ENCODE peak calls at places on chromosomes 4 and X, in six cellular contexts. T, R, E, W, C and I are unnamed samples.

GRCh38 chrX:150533863-150534262 is 34.6 kb upstream of the MTM1 start:
- DNase-seq in T (no peak), R (no peak), E (no peak), W (no peak), C (no peak), I (no peak)

GRCh38 chrX:50779694-50780093 is 34.3 kb downstream of the SHROOM4 start:
- DNase-seq in T (no peak), R (no peak), E (peak; percentile 50), W (no peak), C (no peak), I (no peak)

GRCh38 chr4:56768301-56768700 is 53.2 kb downstream of the SPINK2 start:
- DNase-seq in T (no peak), R (no peak), E (no peak), W (no peak), C (no peak), I (no peak)

GRCh38 chrX:108437789-108438623 is at the start of gene COL4A6:
- DNase-seq in T (peak; percentile 60), R (no peak), E (no peak), W (no peak), C (peak; percentile 61), I (no peak)

GRCh38 chr4:186712690-186713089 is 11.0 kb downstream of the FAT1 start:
- DNase-seq in T (no peak), R (no peak), E (no peak), W (no peak), C (peak; percentile 15), I (no peak)

GRCh38 chrX:125998432-125998831 is 167.7 kb downstream of the DCAF12L2 start:
- DNase-seq in T (no peak), R (no peak), E (peak; percentile 5), W (no peak), C (peak; percentile 49), I (no peak)

GRCh38 chrX:129522184-129523059 is 868 bp downstream of the SMARCA1 start:
- DNase-seq in T (peak; percentile 73), R (peak; percentile 37), E (peak; percentile 60), W (no peak), C (peak; percentile 73), I (no peak)

GRCh38 chrX:47204970-47205369 is 11.3 kb downstream of the UBA1 start:
- DNase-seq in T (no peak), R (no peak), E (no peak), W (no peak), C (no peak), I (no peak)

GRCh38 chr4:108036252-108036651 is 46.6 kb downstream of the HADH start:
- DNase-seq in T (no peak), R (no peak), E (no peak), W (no peak), C (no peak), I (no peak)

GRCh38 chrX:3638280-3638873 is 75.1 kb downstream of the PRKX start:
- DNase-seq in T (no peak), R (peak; percentile 57), E (peak; percentile 52), W (no peak), C (peak; percentile 72), I (peak; percentile 31)

GRCh38 chrX:11532291-11533075 is 133.2 kb downstream of the ARHGAP6 start:
- DNase-seq in T (no peak), R (no peak), E (no peak), W (no peak), C (no peak), I (no peak)

GRCh38 chr4:41375561-41375960 is 118.8 kb downstream of the UCHL1 start:
- DNase-seq in T (no peak), R (no peak), E (no peak), W (no peak), C (no peak), I (no peak)

GRCh38 chr4:41377196-41377595 is 120.5 kb downstream of the UCHL1 start:
- DNase-seq in T (no peak), R (no peak), E (no peak), W (no peak), C (no peak), I (no peak)

GRCh38 chr4:41369680-41370079 is 113.0 kb downstream of the UCHL1 start:
- DNase-seq in T (peak; percentile 93), R (no peak), E (no peak), W (no peak), C (peak; percentile 39), I (no peak)

DNA sequence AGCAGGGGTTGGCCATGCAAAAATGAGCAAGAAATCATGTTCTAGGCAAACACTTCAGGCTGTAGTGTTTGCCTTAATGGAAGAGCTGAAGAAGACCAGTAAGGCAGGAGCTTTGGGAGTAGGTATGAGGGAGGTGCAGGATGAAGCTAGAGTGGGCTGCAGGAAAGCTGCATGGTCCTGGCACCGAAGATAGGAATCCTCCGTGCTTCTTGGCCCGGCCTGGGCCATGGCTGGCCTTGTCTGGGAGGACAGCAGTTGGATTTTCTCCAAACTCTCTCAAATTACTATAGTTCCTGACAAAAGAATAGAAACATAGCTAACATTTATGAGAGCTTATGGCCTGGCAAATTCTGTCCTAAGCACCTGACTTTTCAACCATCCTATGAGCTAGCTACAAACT is 116.5 kb downstream of the UCHL1 start:
- DNase-seq in T (no peak), R (no peak), E (no peak), W (no peak), C (no peak), I (no peak)
- TF ChIP-seq CTCF in T (no peak), R (no peak), E (no peak), W (no peak), C (no peak), I (no peak)

DNA sequence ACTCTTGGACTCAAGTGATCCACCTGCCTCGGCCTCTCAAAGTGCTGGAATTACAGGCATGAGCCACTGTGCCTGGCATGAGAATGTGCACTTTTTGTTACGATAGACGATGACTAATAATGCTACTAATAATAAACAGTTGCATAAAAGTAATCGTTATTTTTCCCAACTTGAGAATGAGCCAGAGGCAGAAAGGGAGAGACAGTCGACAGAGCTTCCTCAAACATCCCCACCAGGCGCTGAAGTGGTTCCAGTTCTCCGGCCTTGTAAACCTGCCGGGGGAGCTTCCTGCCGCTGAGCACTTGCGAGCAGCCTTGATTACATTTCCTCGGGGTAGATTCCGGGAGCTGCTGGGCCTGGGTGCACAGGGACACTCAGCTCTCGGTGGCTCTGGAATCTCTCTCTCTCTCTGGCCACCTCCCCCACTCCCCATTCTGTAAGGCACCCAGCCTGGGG is 8.9 kb upstream of the HTRA3 start:
- DNase-seq in T (no peak), R (no peak), E (peak; percentile 76), W (no peak), C (peak; percentile 73), I (peak; percentile 22)
- TF ChIP-seq CTCF in T (no peak), R (no peak), E (no peak), W (no peak), C (no peak), I (no peak)

GRCh38 chrX:131729295-131729694 is 185.4 kb downstream of the OR13H1 start:
- DNase-seq in T (no peak), R (peak; percentile 89), E (no peak), W (peak; percentile 92), C (peak; percentile 89), I (peak; percentile 80)
- TF ChIP-seq CTCF in T (no peak), R (no peak), E (no peak), W (no peak), C (peak; percentile 41), I (peak; percentile 27)

DNA sequence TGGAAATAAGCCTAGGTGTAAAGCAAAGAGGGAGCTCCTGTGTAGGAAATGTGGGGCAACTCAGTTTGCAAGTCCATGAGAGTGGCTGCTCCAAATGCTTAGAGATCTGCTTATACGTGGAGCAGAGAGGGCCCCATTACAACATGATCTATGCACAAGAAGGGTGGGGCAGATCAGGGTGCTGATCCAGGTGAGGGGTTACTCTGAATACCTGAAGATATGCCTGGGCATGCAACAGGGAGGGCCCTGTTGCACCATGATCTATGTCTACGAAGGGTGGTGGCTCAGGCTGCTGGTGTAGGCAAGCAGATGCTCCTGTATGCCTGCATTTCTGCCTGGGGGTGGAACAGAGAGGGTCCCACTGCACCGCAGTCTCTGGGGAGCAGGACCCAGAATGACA is 1121.2 kb downstream of the RAPGEF2 start:
- DNase-seq in T (no peak), R (no peak), E (no peak), W (no peak), C (no peak), I (no peak)
- TF ChIP-seq CTCF in T (no peak), R (no peak), E (no peak), W (no peak), C (no peak), I (no peak)

GRCh38 chr4:2416564-2417195 is 1.8 kb downstream of the ZFYVE28 start:
- DNase-seq in T (no peak), R (peak; percentile 70), E (peak; percentile 52), W (no peak), C (no peak), I (no peak)
- TF ChIP-seq CTCF in T (no peak), R (no peak), E (no peak), W (no peak), C (no peak), I (no peak)

GRCh38 chr4:75940692-75941253 is at the start of gene NAAA:
- DNase-seq in T (peak; percentile 93), R (peak; percentile 88), E (peak; percentile 52), W (peak; percentile 81), C (peak; percentile 65), I (peak; percentile 39)
- TF ChIP-seq CTCF in T (no peak), R (peak; percentile 58), E (no peak), W (peak; percentile 30), C (peak; percentile 24), I (no peak)